ENCODE peak calls at places on chromosomes 4 and X, in four cellular contexts. S is heart left ventricle, V is kidney tubule cell, N is AG09319. D is an unnamed sample.

GRCh38 chrX:12372111-12372510 is 233.8 kb downstream of the FRMPD4 start:
- DNase-seq in S (no peak), V (peak), N (no peak), D (no peak)

GRCh38 chr4:15182600-15183222 is 180.4 kb downstream of the CPEB2 start:
- DNase-seq in S (no peak), V (peak), N (no peak), D (no peak)

GRCh38 chr4:16844796-16845586 is 53.5 kb downstream of the LDB2 start:
- DNase-seq in S (no peak), V (peak), N (no peak), D (no peak)

GRCh38 chr4:36476135-36476534 is 194.7 kb downstream of the DTHD1 start:
- DNase-seq in S (no peak), V (no peak), N (no peak), D (no peak)

GRCh38 chrX:53682885-53683555 is 3.5 kb downstream of the HUWE1 start:
- DNase-seq in S (no peak), V (peak), N (no peak), D (peak)

GRCh38 chrX:29911673-29912072 is 303.7 kb upstream of the MAGEB2 start:
- DNase-seq in S (no peak), V (no peak), N (no peak), D (no peak)

GRCh38 chr4:174394915-174395314 is 111.2 kb downstream of the CEP44 start:
- DNase-seq in S (no peak), V (peak), N (peak), D (no peak)

GRCh38 chr4:10321931-10322330 is 135.3 kb downstream of the ZNF518B start:
- DNase-seq in S (no peak), V (no peak), N (no peak), D (no peak)

GRCh38 chr4:74258949-74259348 is 49.3 kb upstream of the EPGN start:
- DNase-seq in S (no peak), V (peak), N (no peak), D (no peak)

GRCh38 chr4:139331185-139331584 is 28.9 kb upstream of the NDUFC1 start:
- DNase-seq in S (no peak), V (peak), N (no peak), D (no peak)

GRCh38 chrX:132022115-132022862 is 813 bp upstream of the STK26 start:
- DNase-seq in S (no peak), V (no peak), N (no peak), D (no peak)

GRCh38 chrX:49282647-49283011 is 13.0 kb downstream of the PPP1R3F start:
- DNase-seq in S (no peak), V (no peak), N (no peak), D (peak)

GRCh38 chr4:17260395-17260907 is 251.4 kb downstream of the QDPR start:
- DNase-seq in S (no peak), V (no peak), N (no peak), D (no peak)

D was measured in SK-N-DZ.